ENCODE peak calls at places on chromosomes 7 and 10, in ten cellular contexts. B is hepatocyte; S is type B pancreatic cell; X is endothelial cell; V is kidney; F is heart left ventricle; Q is A673; T is CD4-positive, alpha-beta T cell; J is uterus; N is foreskin fibroblast. P is an unnamed sample.

GRCh38 chr10:75143353-75143752 is 31.9 kb downstream of the SAMD8 start:
- DNase-seq in T (no peak), V (no peak), N (peak), F (no peak), B (no peak), S (no peak), Q (no peak), J (no peak), X (no peak), P (no peak)

GRCh38 chr7:157787275-157787701 is 450.5 kb downstream of the DNAJB6 start:
- DNase-seq in X (no peak), N (no peak), J (no peak), Q (no peak), B (no peak), V (peak), F (no peak), T (no peak), S (no peak), P (no peak)

GRCh38 chr7:121493553-121493952 is 97.4 kb upstream of the FAM3C start:
- DNase-seq in J (no peak), V (no peak), S (no peak), Q (no peak), T (no peak), B (no peak), X (no peak), F (no peak), N (no peak), P (no peak)

GRCh38 chr7:16106300-16106699 is 315.0 kb downstream of the CRPPA start:
- DNase-seq in T (no peak), J (no peak), F (no peak), S (no peak), X (no peak), Q (no peak), V (no peak), B (no peak), N (no peak), P (no peak)

GRCh38 chr7:149776305-149776704 is 2.9 kb upstream of the ZNF467 start:
- DNase-seq in X (peak), S (no peak), Q (no peak), V (peak), B (no peak), F (peak), T (no peak), N (peak), J (no peak), P (no peak)

GRCh38 chr7:159031135-159031701 is 113.4 kb downstream of the VIPR2 start:
- DNase-seq in S (peak), V (peak), T (no peak), N (no peak), X (peak), B (no peak), Q (no peak), F (peak), J (peak), P (no peak)

GRCh38 chr7:26090927-26091519 is 61.0 kb upstream of the NFE2L3 start:
- DNase-seq in F (no peak), J (no peak), N (peak), X (no peak), Q (peak), T (no peak), V (no peak), S (no peak), B (peak), P (peak)

GRCh38 chr10:116947838-116948529 is 57.0 kb downstream of the SHTN1 start:
- DNase-seq in T (no peak), F (no peak), N (peak), X (peak), S (no peak), V (no peak), B (peak), J (no peak), Q (peak), P (no peak)

GRCh38 chr7:141097430-141097829 is 23.6 kb downstream of the TMEM178B start:
- DNase-seq in Q (peak), S (no peak), F (no peak), X (peak), T (no peak), V (no peak), J (no peak), N (no peak), B (peak), P (no peak)

GRCh38 chr7:481219-481930 is 38.3 kb downstream of the PDGFA start:
- DNase-seq in B (no peak), V (peak), Q (no peak), S (no peak), F (no peak), T (no peak), X (no peak), N (no peak), J (no peak), P (no peak)

GRCh38 chr7:7421850-7422249 is 113.8 kb downstream of the COL28A1 start:
- DNase-seq in T (no peak), F (no peak), V (no peak), Q (no peak), X (no peak), N (no peak), J (no peak), B (no peak), S (no peak), P (no peak)

GRCh38 chr10:72234560-72235095 is 18.6 kb upstream of the ASCC1 start:
- DNase-seq in J (no peak), X (no peak), B (no peak), N (no peak), F (no peak), V (no peak), T (no peak), S (no peak), Q (no peak), P (no peak)

GRCh38 chr7:3880221-3880935 is 579.3 kb downstream of the SDK1 start:
- DNase-seq in J (no peak), F (no peak), N (no peak), Q (no peak), T (no peak), V (peak), X (no peak), B (no peak), S (no peak), P (no peak)

GRCh38 chr7:117113871-117114270 is 160.6 kb downstream of the ST7 start:
- DNase-seq in B (no peak), S (no peak), Q (no peak), N (no peak), V (no peak), J (no peak), X (no peak), T (no peak), F (no peak), P (no peak)

GRCh38 chr7:148276291-148277041 is 314.1 kb upstream of the C7orf33 start:
- DNase-seq in Q (peak), B (no peak), F (no peak), N (no peak), V (no peak), J (no peak), S (no peak), T (no peak), X (no peak), P (no peak)

GRCh38 chr7:131753620-131754222 is 197.3 kb upstream of the PODXL start:
- DNase-seq in N (no peak), B (peak), F (no peak), T (no peak), S (no peak), V (no peak), Q (peak), J (no peak), X (peak), P (no peak)

GRCh38 chr7:66654275-66655112 is 25.8 kb downstream of the KCTD7 start:
- DNase-seq in V (peak), Q (peak), S (peak), N (peak), X (peak), B (peak), T (peak), J (peak), F (peak), P (peak)
- TF ChIP-seq CTCF in V (no peak), Q (no peak), S (no peak), N (no peak), X (no peak), B (no peak), T (peak), J (no peak), F (peak), P (no peak)

GRCh38 chr10:12847361-12847975 is 154.0 kb downstream of the CCDC3 start:
- DNase-seq in B (no peak), S (no peak), F (no peak), V (no peak), J (no peak), Q (peak), T (no peak), X (peak), N (no peak), P (no peak)
- TF ChIP-seq CTCF in B (peak), S (peak), F (peak), V (no peak), J (no peak), Q (peak), T (no peak), X (peak), N (peak), P (peak)

DNA sequence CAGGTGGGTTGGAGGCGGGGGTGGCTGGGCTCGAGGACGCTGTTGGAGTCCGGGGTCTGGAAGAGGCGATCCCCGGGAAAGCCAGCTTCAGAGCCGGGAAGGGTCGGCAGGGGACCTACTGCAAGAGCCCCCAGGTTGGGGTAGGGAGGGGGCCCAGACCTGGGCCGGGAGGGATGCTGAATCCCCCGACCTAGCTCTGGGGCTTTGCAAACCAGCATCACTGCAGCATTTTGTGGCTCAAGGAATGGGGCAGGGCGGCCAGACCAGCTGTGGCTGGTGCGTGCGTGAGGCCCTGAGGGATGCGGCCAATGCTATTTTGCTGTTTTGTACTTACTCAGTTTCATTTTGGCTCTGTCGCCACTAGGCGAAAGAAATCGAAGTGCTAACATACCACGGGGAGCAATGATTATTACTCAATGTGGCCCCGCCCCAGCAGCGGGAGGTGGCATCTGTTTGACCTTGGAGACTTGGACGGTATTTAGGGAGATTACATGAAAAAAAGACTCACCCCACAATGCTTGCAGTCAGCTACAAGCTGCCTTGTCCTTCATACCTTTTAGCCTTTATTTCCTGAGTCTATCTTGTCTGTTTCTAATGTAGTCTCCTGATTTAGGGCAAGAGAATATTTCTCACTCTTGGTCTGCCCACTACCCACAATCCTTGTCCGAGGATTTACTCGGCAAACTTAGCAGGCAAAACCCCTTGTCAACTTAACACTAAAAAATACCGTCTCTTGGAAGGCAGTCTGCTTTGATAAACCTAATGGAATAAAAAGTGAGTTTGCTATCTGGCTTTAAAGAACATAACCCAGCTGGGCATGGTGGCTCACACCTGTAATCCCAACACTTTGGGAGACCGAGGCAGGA is 16.2 kb downstream of the HSPB1 start:
- DNase-seq in X (peak), T (peak), J (peak), Q (peak), S (no peak), N (peak), B (peak), F (peak), V (no peak), P (peak)
- TF ChIP-seq CTCF in X (no peak), T (peak), J (no peak), Q (peak), S (peak), N (no peak), B (peak), F (peak), V (peak), P (peak)

DNA sequence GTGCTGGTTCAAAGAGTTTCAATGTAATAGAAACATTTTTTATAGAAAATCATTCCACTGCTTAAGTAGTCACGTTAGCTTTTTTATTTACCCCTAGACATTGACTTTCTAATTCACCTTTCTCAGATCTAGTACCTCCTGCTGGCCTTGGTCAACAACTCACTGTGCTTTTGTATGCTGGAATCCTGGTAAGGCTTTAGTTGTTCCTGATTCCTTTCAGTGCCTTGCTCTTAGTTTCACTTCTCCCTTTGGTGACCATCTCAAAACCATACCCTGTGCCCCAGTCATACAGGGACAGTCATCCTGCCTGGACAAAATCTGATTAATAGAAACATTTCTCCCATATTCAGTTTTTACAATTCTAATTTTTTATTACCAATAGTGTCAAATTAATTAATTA is 130.2 kb downstream of the GPR37 start:
- DNase-seq in N (no peak), X (no peak), Q (no peak), B (no peak), F (no peak), S (no peak), T (no peak), J (no peak), V (no peak), P (no peak)
- TF ChIP-seq CTCF in N (no peak), X (no peak), Q (no peak), B (no peak), F (no peak), S (no peak), T (no peak), J (no peak), V (no peak), P (no peak)

DNA sequence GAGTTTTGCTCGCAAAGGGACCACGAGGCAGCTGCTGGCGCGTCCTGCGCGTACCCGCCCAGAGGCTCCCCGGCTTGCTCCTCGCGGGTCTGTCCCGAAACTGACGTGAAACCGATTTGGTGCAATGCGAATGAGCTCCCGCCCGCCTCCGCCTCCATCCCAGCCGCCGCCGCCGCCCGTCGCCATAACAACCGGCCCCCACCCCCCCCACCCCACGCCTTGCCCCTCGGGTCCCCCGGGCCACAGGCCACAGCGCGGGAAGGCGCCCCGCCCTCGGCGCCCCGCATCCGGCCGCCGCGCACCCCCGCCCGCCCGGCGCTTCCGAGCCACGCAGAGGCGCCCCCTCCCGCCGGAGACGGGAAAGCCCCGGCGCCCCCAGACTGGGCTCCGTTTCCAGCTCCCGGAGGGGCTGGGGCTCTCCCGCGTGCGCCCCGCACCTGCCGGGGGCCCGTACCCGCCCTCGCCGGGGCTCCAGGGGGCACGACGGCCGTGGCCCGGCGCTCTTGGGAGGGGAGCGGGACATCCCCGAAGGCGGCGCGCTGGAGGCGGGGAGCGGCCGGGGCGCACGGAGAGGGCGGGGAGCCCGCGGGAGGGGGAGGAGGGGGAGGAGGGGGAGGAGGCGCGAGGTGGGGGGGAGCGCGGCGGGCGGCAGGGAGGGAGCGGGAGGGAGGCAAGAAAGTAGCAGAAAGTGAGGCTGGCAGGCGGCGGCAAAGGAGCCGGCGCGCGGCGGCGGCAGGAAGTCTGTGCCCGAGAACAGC is at the start of gene CAMK1D:
- DNase-seq in S (peak), J (peak), N (peak), B (peak), Q (peak), F (peak), T (peak), X (peak), V (peak), P (peak)
- TF ChIP-seq CTCF in S (peak), J (peak), N (peak), B (peak), Q (peak), F (peak), T (peak), X (no peak), V (no peak), P (peak)

DNA sequence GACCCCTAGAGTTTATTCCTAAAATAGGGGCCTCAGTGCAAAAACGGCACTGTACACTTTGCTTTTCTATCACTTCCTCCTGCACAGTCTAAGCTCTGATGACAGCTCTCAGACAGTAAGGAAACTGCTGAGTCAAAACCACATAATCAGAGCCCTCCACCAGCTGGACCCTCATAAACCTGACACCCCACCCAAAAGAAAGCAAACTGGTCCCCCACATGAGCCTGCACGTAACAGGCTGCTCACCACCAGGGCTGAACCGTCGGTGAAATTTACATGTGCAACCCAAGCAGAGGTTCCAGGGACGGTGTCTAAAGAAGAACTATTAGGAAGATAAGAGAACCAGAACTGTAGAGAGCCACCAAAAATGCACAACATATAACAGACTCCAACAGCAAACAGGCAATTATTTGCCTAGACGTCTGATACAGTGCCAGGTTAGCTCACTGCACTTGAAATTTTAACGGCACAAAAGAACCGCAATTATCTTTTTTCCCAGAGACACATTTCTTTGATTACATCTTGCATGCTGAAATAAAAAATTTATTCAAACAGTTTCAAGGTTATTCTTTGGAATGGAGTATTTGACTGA is 19.6 kb downstream of the SGMS1 start:
- DNase-seq in Q (no peak), N (peak), S (no peak), J (no peak), F (no peak), X (no peak), B (no peak), V (no peak), T (no peak), P (peak)
- TF ChIP-seq CTCF in Q (no peak), N (no peak), S (no peak), J (no peak), F (no peak), X (no peak), B (peak), V (no peak), T (no peak), P (no peak)